ENCODE peak calls at places on chromosomes 11 and 22, in seven cellular contexts. One of them, this sample, is unnamed.

GRCh38 chr11:115377882-115378296 is 126.3 kb downstream of the CADM1 start:
- DNase-seq in BJ: no peak
- DNase-seq in stomach: no peak
- DNase-seq in HepG2: peak
- DNase-seq in fibroblast of mammary gland: no peak
- DNase-seq in GM23338: no peak
- DNase-seq in cardiac fibroblast: no peak
- DNase-seq in this sample: no peak

GRCh38 chr22:21067901-21068680 is 22.3 kb downstream of the LRRC74B start:
- DNase-seq in HepG2: no peak
- DNase-seq in cardiac fibroblast: no peak
- DNase-seq in BJ: no peak
- DNase-seq in fibroblast of mammary gland: no peak
- DNase-seq in GM23338: no peak
- DNase-seq in stomach: no peak
- DNase-seq in this sample: no peak

GRCh38 chr11:68430384-68430783 is 30.2 kb upstream of the PPP6R3 start:
- DNase-seq in BJ: no peak
- DNase-seq in HepG2: no peak
- DNase-seq in cardiac fibroblast: no peak
- DNase-seq in GM23338: no peak
- DNase-seq in fibroblast of mammary gland: no peak
- DNase-seq in stomach: no peak
- DNase-seq in this sample: no peak

GRCh38 chr11:6251120-6251733 is 8.4 kb upstream of the CCKBR start:
- DNase-seq in GM23338: peak
- DNase-seq in BJ: peak
- DNase-seq in HepG2: peak
- DNase-seq in fibroblast of mammary gland: peak
- DNase-seq in stomach: peak
- DNase-seq in cardiac fibroblast: peak
- DNase-seq in this sample: peak

GRCh38 chr11:95145430-95146063 is 55.9 kb downstream of the ENDOD1 start:
- DNase-seq in GM23338: no peak
- DNase-seq in HepG2: no peak
- DNase-seq in fibroblast of mammary gland: no peak
- DNase-seq in cardiac fibroblast: no peak
- DNase-seq in BJ: no peak
- DNase-seq in stomach: no peak
- DNase-seq in this sample: no peak

GRCh38 chr22:50306753-50307749 is at the start of gene PLXNB2:
- DNase-seq in GM23338: peak
- DNase-seq in fibroblast of mammary gland: peak
- DNase-seq in stomach: peak
- DNase-seq in cardiac fibroblast: peak
- DNase-seq in HepG2: peak
- DNase-seq in BJ: no peak
- DNase-seq in this sample: peak

GRCh38 chr11:116073854-116074837 is 569.9 kb upstream of the CADM1 start:
- DNase-seq in BJ: no peak
- DNase-seq in stomach: no peak
- DNase-seq in fibroblast of mammary gland: no peak
- DNase-seq in cardiac fibroblast: peak
- DNase-seq in GM23338: no peak
- DNase-seq in HepG2: no peak
- DNase-seq in this sample: peak

GRCh38 chr11:944711-945470 is 19.2 kb downstream of the AP2A2 start:
- DNase-seq in fibroblast of mammary gland: peak
- DNase-seq in stomach: no peak
- DNase-seq in GM23338: peak
- DNase-seq in cardiac fibroblast: peak
- DNase-seq in HepG2: no peak
- DNase-seq in BJ: no peak
- DNase-seq in this sample: peak

GRCh38 chr11:67732045-67732787 is 57.8 kb upstream of the ALDH3B2 start:
- DNase-seq in HepG2: no peak
- DNase-seq in cardiac fibroblast: no peak
- DNase-seq in stomach: no peak
- DNase-seq in BJ: no peak
- DNase-seq in fibroblast of mammary gland: no peak
- DNase-seq in GM23338: peak
- DNase-seq in this sample: no peak

GRCh38 chr22:42961815-42962214 is 53.1 kb downstream of the PACSIN2 start:
- DNase-seq in HepG2: no peak
- DNase-seq in fibroblast of mammary gland: no peak
- DNase-seq in GM23338: no peak
- DNase-seq in cardiac fibroblast: no peak
- DNase-seq in stomach: no peak
- DNase-seq in BJ: no peak
- DNase-seq in this sample: no peak

GRCh38 chr22:50581950-50582561 is 593 bp downstream of the CHKB start:
- DNase-seq in BJ: no peak
- DNase-seq in stomach: no peak
- DNase-seq in HepG2: no peak
- DNase-seq in fibroblast of mammary gland: no peak
- DNase-seq in GM23338: no peak
- DNase-seq in cardiac fibroblast: peak
- DNase-seq in this sample: peak

GRCh38 chr11:127996825-127997224 is 590.5 kb downstream of the ETS1 start:
- DNase-seq in cardiac fibroblast: peak
- DNase-seq in BJ: no peak
- DNase-seq in GM23338: no peak
- DNase-seq in fibroblast of mammary gland: peak
- DNase-seq in HepG2: no peak
- DNase-seq in stomach: no peak
- DNase-seq in this sample: peak

GRCh38 chr11:69530278-69531070 is 49.0 kb downstream of the LINC01488 start:
- DNase-seq in cardiac fibroblast: no peak
- DNase-seq in fibroblast of mammary gland: no peak
- DNase-seq in HepG2: no peak
- DNase-seq in stomach: no peak
- DNase-seq in BJ: no peak
- DNase-seq in GM23338: no peak
- DNase-seq in this sample: no peak

DNA sequence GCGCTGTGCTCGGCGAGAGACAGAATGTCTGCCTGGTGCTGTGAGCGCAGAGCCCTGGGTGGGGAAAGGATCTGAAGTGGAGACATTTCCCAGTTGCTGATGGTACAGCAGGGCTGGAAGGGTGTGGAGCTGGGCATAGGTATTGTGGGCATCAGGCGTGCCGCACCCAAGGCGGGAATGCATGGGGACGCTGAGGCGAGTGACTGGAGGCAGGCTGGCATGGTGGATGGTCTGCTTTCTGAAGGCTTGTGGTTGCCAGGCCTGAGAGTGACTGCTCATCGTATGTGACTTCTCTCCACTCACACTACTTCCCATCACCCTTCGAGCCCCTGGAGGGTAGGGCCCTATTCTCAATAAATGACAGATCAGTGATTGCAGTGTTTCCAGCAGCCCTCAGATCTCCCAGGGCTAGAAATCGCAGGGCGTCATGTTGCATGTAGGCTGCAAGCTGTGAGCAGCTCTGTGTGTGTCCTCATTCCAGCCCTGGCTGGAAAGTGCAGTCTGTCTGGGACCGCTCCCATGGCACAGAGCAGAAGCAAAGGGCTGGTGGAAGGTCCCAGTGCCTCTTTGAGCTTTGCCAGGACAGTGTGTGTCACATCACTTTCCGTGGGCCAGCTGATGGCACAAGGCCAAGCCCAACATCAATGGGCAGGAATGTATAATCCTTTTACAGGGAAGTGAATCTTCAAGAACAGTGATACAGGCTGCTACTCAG is 67.7 kb downstream of the TBC1D22A start:
- DNase-seq in stomach: peak
- DNase-seq in HepG2: no peak
- DNase-seq in BJ: no peak
- DNase-seq in cardiac fibroblast: peak
- DNase-seq in fibroblast of mammary gland: peak
- DNase-seq in GM23338: no peak
- DNase-seq in this sample: peak
- H3K4me3 ChIP-seq in stomach: no peak
- H3K4me3 ChIP-seq in HepG2: no peak
- H3K4me3 ChIP-seq in BJ: no peak
- H3K4me3 ChIP-seq in cardiac fibroblast: no peak
- H3K4me3 ChIP-seq in fibroblast of mammary gland: no peak
- H3K4me3 ChIP-seq in GM23338: no peak
- H3K4me3 ChIP-seq in this sample: no peak

GRCh38 chr22:37287550-37287951 is 5.2 kb downstream of the CYTH4 start:
- DNase-seq in stomach: no peak
- DNase-seq in cardiac fibroblast: no peak
- DNase-seq in fibroblast of mammary gland: no peak
- DNase-seq in GM23338: no peak
- DNase-seq in BJ: no peak
- DNase-seq in HepG2: no peak
- DNase-seq in this sample: no peak
- TF ChIP-seq CTCF in stomach: no peak
- TF ChIP-seq CTCF in cardiac fibroblast: no peak
- TF ChIP-seq CTCF in fibroblast of mammary gland: no peak
- TF ChIP-seq CTCF in GM23338: no peak
- TF ChIP-seq CTCF in BJ: no peak
- TF ChIP-seq CTCF in HepG2: no peak
- TF ChIP-seq CTCF in this sample: no peak

DNA sequence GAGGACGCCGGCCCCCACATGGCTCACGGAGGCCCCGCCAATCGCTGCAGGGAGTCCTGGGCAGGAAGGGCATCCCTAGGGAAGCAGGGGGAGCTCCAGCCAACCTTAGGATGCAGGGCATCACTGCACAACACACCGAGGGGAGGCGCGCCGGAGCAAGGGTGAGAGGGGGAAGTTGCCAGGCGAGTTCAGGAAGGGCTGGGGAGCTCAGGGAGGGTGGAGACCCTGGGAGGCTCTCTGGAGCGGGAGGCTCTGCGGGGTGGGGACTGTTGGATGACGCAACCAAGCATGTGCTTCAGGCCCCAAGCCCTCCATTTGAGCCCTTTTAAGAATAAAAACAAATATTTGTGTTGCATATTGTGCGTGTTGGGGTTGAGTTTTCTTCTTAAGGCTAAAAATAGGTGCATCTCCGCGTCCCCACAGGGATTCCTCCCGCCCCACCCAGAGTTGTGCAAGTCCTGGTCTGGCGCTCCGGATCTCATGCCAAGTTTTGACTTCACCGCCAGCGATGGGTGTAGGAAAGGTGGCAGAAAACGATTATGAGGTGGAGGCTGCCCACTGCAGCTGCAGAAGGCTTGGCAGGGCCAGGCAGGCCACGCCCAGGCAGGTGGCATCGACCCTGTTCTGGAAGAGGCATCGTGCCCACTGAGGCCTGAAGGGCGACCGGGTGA is 65.2 kb downstream of the WNT7B start:
- DNase-seq in HepG2: peak
- DNase-seq in stomach: peak
- DNase-seq in cardiac fibroblast: peak
- DNase-seq in BJ: no peak
- DNase-seq in GM23338: no peak
- DNase-seq in fibroblast of mammary gland: peak
- DNase-seq in this sample: peak
- H3K4me3 ChIP-seq in HepG2: no peak
- H3K4me3 ChIP-seq in stomach: no peak
- H3K4me3 ChIP-seq in cardiac fibroblast: no peak
- H3K4me3 ChIP-seq in BJ: no peak
- H3K4me3 ChIP-seq in GM23338: no peak
- H3K4me3 ChIP-seq in fibroblast of mammary gland: no peak
- H3K4me3 ChIP-seq in this sample: no peak

DNA sequence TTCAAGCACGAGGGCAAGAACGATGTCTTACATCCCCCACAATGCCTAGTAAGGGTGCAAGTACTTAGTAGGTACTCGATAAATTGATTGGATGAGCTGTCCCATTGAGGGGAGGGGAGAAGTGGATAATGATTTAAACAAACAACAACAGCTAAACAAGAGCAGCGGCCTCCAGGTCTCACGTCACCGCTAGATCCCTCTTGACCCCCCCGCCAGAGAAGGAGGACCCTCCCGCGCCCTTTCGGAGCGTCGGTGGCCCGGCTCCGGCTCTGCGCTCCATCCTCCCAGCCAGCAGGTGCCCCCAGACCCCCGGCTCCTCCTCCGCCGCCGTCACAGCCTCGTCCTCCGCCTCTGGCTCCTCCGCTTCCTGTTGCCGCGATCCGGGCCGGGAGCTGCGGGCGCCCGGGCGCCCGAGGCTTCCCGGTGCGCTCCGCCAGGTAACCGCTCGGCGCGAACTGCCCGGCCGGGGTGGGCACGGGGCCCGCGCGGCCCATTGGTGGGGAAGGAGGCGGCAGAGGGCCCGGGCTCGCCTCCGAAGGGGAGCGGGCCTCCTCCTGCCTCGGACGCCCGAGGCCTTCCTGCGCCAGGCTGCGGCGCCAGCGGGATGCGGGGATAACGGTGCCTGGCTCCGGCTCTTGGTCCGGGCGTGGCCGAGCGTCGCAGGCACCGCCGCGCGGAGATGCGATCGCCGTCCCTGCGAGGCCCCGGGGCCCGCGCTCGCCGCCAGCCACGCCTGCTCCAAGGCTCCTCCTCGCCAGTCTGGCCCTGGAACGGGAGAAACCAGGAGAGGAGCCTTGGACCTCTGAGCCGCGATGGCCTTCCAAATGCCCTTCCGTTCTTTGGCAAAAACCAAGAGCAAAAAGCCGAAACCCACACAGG is at the start of gene TLCD5:
- DNase-seq in fibroblast of mammary gland: peak
- DNase-seq in HepG2: peak
- DNase-seq in BJ: no peak
- DNase-seq in GM23338: peak
- DNase-seq in stomach: peak
- DNase-seq in cardiac fibroblast: peak
- DNase-seq in this sample: peak
- TF ChIP-seq CTCF in fibroblast of mammary gland: no peak
- TF ChIP-seq CTCF in HepG2: peak
- TF ChIP-seq CTCF in BJ: peak
- TF ChIP-seq CTCF in GM23338: no peak
- TF ChIP-seq CTCF in stomach: no peak
- TF ChIP-seq CTCF in cardiac fibroblast: peak
- TF ChIP-seq CTCF in this sample: peak

DNA sequence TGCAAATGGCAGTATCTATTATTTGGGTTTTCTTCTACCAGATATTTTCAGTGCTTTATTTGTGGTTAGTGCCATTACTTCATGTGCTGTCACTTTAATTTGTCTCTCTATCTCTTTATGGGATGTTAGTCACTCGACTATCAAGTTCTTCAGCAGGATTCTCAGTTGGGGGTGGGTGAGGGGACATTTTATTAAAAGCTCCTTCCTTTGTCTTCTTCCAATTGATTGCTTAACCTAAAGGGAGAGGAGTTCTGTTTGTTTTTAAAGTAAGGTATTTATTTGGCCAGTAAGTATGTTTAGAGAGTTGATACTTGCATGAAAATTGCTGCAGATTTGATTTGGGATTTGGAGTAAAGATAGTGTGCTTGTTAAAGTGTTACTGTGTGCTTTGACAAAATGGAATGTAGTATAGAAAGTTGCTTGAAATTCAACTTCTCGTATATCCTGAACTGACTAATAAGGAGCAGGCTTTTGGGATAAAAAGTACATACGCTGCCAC is 10.2 kb downstream of the YAP1 start:
- DNase-seq in GM23338: peak
- DNase-seq in HepG2: no peak
- DNase-seq in fibroblast of mammary gland: peak
- DNase-seq in stomach: no peak
- DNase-seq in BJ: no peak
- DNase-seq in cardiac fibroblast: no peak
- DNase-seq in this sample: no peak
- H3K4me3 ChIP-seq in GM23338: no peak
- H3K4me3 ChIP-seq in HepG2: no peak
- H3K4me3 ChIP-seq in fibroblast of mammary gland: no peak
- H3K4me3 ChIP-seq in stomach: no peak
- H3K4me3 ChIP-seq in BJ: no peak
- H3K4me3 ChIP-seq in cardiac fibroblast: no peak
- H3K4me3 ChIP-seq in this sample: no peak